ENCODE peak calls at places on chromosomes 6 and 20, in ten cellular contexts. One of them, this sample, is unnamed.

GRCh38 chr6:46949662-46950280 is 28.0 kb upstream of the ADGRF5 start:
- DNase-seq in fibroblast of lung: no peak
- DNase-seq in IMR-90: no peak
- DNase-seq in neuronal stem cell: no peak
- DNase-seq in GM23248: no peak
- DNase-seq in mammary epithelial cell: no peak
- DNase-seq in mesendoderm: no peak
- DNase-seq in HepG2: no peak
- DNase-seq in PC-3: no peak
- DNase-seq in astrocyte: no peak
- DNase-seq in this sample: peak

GRCh38 chr6:79671605-79672266 is 40.6 kb downstream of the SH3BGRL2 start:
- DNase-seq in fibroblast of lung: peak
- DNase-seq in IMR-90: peak
- DNase-seq in neuronal stem cell: no peak
- DNase-seq in GM23248: peak
- DNase-seq in mammary epithelial cell: peak
- DNase-seq in mesendoderm: peak
- DNase-seq in HepG2: peak
- DNase-seq in PC-3: peak
- DNase-seq in astrocyte: peak
- DNase-seq in this sample: peak

GRCh38 chr20:41133709-41134361 is 3.5 kb upstream of the PLCG1 start:
- DNase-seq in fibroblast of lung: no peak
- DNase-seq in IMR-90: peak
- DNase-seq in neuronal stem cell: no peak
- DNase-seq in GM23248: no peak
- DNase-seq in mammary epithelial cell: peak
- DNase-seq in mesendoderm: no peak
- DNase-seq in HepG2: no peak
- DNase-seq in PC-3: no peak
- DNase-seq in astrocyte: no peak
- DNase-seq in this sample: no peak

GRCh38 chr6:148657053-148657452 is 89.8 kb upstream of the UST start:
- DNase-seq in fibroblast of lung: peak
- DNase-seq in IMR-90: peak
- DNase-seq in neuronal stem cell: no peak
- DNase-seq in GM23248: peak
- DNase-seq in mammary epithelial cell: peak
- DNase-seq in mesendoderm: no peak
- DNase-seq in HepG2: no peak
- DNase-seq in PC-3: peak
- DNase-seq in astrocyte: peak
- DNase-seq in this sample: no peak

GRCh38 chr6:25418463-25419052 is 139.4 kb downstream of the CARMIL1 start:
- DNase-seq in fibroblast of lung: peak
- DNase-seq in IMR-90: no peak
- DNase-seq in neuronal stem cell: no peak
- DNase-seq in GM23248: no peak
- DNase-seq in mammary epithelial cell: no peak
- DNase-seq in mesendoderm: no peak
- DNase-seq in HepG2: no peak
- DNase-seq in PC-3: peak
- DNase-seq in astrocyte: peak
- DNase-seq in this sample: no peak

GRCh38 chr6:107064579-107065065 is 36.6 kb downstream of the MTRES1 start:
- DNase-seq in fibroblast of lung: peak
- DNase-seq in IMR-90: peak
- DNase-seq in neuronal stem cell: no peak
- DNase-seq in GM23248: peak
- DNase-seq in mammary epithelial cell: peak
- DNase-seq in mesendoderm: no peak
- DNase-seq in HepG2: peak
- DNase-seq in PC-3: peak
- DNase-seq in astrocyte: peak
- DNase-seq in this sample: no peak

GRCh38 chr20:15842872-15843271 is 730.4 kb downstream of the KIF16B start:
- DNase-seq in fibroblast of lung: no peak
- DNase-seq in IMR-90: no peak
- DNase-seq in neuronal stem cell: no peak
- DNase-seq in GM23248: no peak
- DNase-seq in mammary epithelial cell: peak
- DNase-seq in mesendoderm: peak
- DNase-seq in HepG2: no peak
- DNase-seq in PC-3: peak
- DNase-seq in astrocyte: no peak
- DNase-seq in this sample: no peak

GRCh38 chr6:143673638-143674037 is 4.1 kb upstream of the PHACTR2 start:
- DNase-seq in fibroblast of lung: peak
- DNase-seq in IMR-90: peak
- DNase-seq in neuronal stem cell: peak
- DNase-seq in GM23248: peak
- DNase-seq in mammary epithelial cell: peak
- DNase-seq in mesendoderm: peak
- DNase-seq in HepG2: peak
- DNase-seq in PC-3: peak
- DNase-seq in astrocyte: peak
- DNase-seq in this sample: peak

GRCh38 chr20:33733654-33734576 is 2.1 kb downstream of the ZNF341 start:
- DNase-seq in fibroblast of lung: peak
- DNase-seq in IMR-90: peak
- DNase-seq in neuronal stem cell: no peak
- DNase-seq in GM23248: peak
- DNase-seq in mammary epithelial cell: peak
- DNase-seq in mesendoderm: peak
- DNase-seq in HepG2: peak
- DNase-seq in PC-3: peak
- DNase-seq in astrocyte: peak
- DNase-seq in this sample: no peak

GRCh38 chr6:11194399-11195274 is 37.8 kb downstream of the NEDD9 start:
- DNase-seq in fibroblast of lung: peak
- DNase-seq in IMR-90: peak
- DNase-seq in neuronal stem cell: no peak
- DNase-seq in GM23248: no peak
- DNase-seq in mammary epithelial cell: no peak
- DNase-seq in mesendoderm: peak
- DNase-seq in HepG2: no peak
- DNase-seq in PC-3: no peak
- DNase-seq in astrocyte: peak
- DNase-seq in this sample: no peak

GRCh38 chr20:36491901-36492617 is 49.3 kb upstream of the MYL9 start:
- DNase-seq in fibroblast of lung: peak
- DNase-seq in IMR-90: no peak
- DNase-seq in neuronal stem cell: no peak
- DNase-seq in GM23248: peak
- DNase-seq in mammary epithelial cell: peak
- DNase-seq in mesendoderm: peak
- DNase-seq in HepG2: no peak
- DNase-seq in PC-3: no peak
- DNase-seq in astrocyte: no peak
- DNase-seq in this sample: no peak

GRCh38 chr6:137581019-137581707 is 87.0 kb upstream of the OLIG3 start:
- DNase-seq in fibroblast of lung: no peak
- DNase-seq in IMR-90: no peak
- DNase-seq in neuronal stem cell: no peak
- DNase-seq in GM23248: no peak
- DNase-seq in mammary epithelial cell: no peak
- DNase-seq in mesendoderm: no peak
- DNase-seq in HepG2: no peak
- DNase-seq in PC-3: no peak
- DNase-seq in astrocyte: no peak
- DNase-seq in this sample: no peak

GRCh38 chr20:37179671-37180524 is 550 bp upstream of the MROH8 start:
- DNase-seq in fibroblast of lung: peak
- DNase-seq in IMR-90: peak
- DNase-seq in neuronal stem cell: no peak
- DNase-seq in GM23248: peak
- DNase-seq in mammary epithelial cell: peak
- DNase-seq in mesendoderm: peak
- DNase-seq in HepG2: peak
- DNase-seq in PC-3: peak
- DNase-seq in astrocyte: peak
- DNase-seq in this sample: no peak

GRCh38 chr6:5674141-5674540 is 332.6 kb downstream of the NRN1 start:
- DNase-seq in fibroblast of lung: peak
- DNase-seq in IMR-90: no peak
- DNase-seq in neuronal stem cell: no peak
- DNase-seq in GM23248: no peak
- DNase-seq in mammary epithelial cell: no peak
- DNase-seq in mesendoderm: no peak
- DNase-seq in HepG2: no peak
- DNase-seq in PC-3: no peak
- DNase-seq in astrocyte: no peak
- DNase-seq in this sample: no peak

GRCh38 chr6:16585805-16586204 is 175.5 kb downstream of the ATXN1 start:
- DNase-seq in fibroblast of lung: no peak
- DNase-seq in IMR-90: no peak
- DNase-seq in neuronal stem cell: no peak
- DNase-seq in GM23248: no peak
- DNase-seq in mammary epithelial cell: no peak
- DNase-seq in mesendoderm: no peak
- DNase-seq in HepG2: no peak
- DNase-seq in PC-3: no peak
- DNase-seq in astrocyte: no peak
- DNase-seq in this sample: no peak

GRCh38 chr6:113903666-113904330 is 46.7 kb downstream of the MARCKS start:
- DNase-seq in fibroblast of lung: peak
- DNase-seq in IMR-90: peak
- DNase-seq in neuronal stem cell: no peak
- DNase-seq in GM23248: peak
- DNase-seq in mammary epithelial cell: no peak
- DNase-seq in mesendoderm: peak
- DNase-seq in HepG2: peak
- DNase-seq in PC-3: no peak
- DNase-seq in astrocyte: peak
- DNase-seq in this sample: peak

DNA sequence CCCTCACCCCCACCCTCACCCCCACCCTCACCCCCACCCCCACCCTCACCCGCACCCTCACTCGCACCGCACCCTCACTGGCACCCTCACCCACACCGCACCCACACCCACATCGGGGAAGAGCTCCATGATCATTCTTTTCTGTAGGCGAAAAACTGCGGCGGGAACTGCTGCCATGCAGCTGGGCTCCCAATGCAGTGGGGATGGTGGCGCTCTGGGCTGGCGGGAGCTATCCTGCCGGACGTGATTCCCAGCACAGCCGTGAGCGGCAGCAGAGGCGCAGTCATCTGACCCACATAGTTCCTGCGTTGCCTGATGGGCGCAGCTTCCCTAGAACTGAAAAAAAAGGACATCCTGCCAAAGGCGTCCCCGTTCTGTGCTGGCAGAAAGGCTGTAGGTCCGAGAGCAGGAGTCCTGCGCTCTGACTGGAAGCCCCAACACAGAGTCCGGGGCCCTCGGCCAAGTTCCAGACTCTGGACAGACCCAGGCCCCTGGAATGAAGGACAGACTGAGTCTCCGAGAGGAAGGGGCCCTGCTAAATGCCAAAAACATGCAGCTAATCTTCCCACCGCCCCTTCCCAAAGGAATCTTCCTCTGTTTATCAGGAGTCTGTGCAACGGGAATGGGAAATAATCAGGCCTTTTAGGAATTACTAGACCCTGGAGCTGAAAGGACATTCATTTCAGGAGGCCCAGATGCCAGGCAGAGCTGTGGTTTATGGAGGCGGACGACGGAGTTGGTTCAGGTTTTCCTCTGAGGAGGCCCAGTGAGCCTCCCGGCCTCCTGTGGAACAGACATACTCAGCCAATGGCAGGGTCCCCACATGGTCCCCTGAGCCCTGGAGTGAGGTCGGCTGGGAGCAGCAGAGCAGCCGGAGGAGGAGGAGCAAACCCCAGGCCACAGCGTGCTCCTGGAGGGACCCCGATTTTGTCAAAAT is 14.1 kb upstream of the TCFL5 start:
- DNase-seq in fibroblast of lung: peak
- DNase-seq in IMR-90: peak
- DNase-seq in neuronal stem cell: peak
- DNase-seq in GM23248: peak
- DNase-seq in mammary epithelial cell: peak
- DNase-seq in mesendoderm: peak
- DNase-seq in HepG2: peak
- DNase-seq in PC-3: peak
- DNase-seq in astrocyte: peak
- DNase-seq in this sample: peak
- H3K9ac ChIP-seq in fibroblast of lung: no peak
- H3K9ac ChIP-seq in IMR-90: peak
- H3K9ac ChIP-seq in neuronal stem cell: no peak
- H3K9ac ChIP-seq in GM23248: peak
- H3K9ac ChIP-seq in mammary epithelial cell: no peak
- H3K9ac ChIP-seq in mesendoderm: no peak
- H3K9ac ChIP-seq in HepG2: peak
- H3K9ac ChIP-seq in PC-3: no peak
- H3K9ac ChIP-seq in astrocyte: peak
- H3K9ac ChIP-seq in this sample: no peak

DNA sequence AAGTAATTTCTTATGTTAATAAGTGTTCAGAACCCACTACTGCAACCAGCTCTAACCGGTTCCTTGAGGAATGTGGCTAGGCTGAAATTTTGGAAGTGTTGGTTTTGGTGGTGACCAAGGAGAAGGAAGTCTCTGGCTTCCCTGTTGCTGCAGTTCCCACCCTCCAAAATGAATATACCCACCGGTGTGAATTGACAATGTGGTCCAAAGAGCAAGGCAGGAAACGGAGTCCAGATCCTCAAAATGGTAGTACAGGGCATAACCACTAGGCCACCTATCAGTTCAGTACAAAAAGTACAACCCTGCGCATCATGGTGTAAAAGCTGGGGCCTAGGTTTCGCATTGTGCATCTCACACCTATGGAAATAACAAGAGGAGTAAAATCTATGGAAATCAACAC is 2.8 kb downstream of the ADNP start:
- DNase-seq in fibroblast of lung: no peak
- DNase-seq in IMR-90: no peak
- DNase-seq in neuronal stem cell: no peak
- DNase-seq in GM23248: no peak
- DNase-seq in mammary epithelial cell: no peak
- DNase-seq in mesendoderm: peak
- DNase-seq in HepG2: no peak
- DNase-seq in PC-3: no peak
- DNase-seq in astrocyte: no peak
- DNase-seq in this sample: no peak
- H3K9ac ChIP-seq in fibroblast of lung: no peak
- H3K9ac ChIP-seq in IMR-90: no peak
- H3K9ac ChIP-seq in neuronal stem cell: peak
- H3K9ac ChIP-seq in GM23248: no peak
- H3K9ac ChIP-seq in mammary epithelial cell: no peak
- H3K9ac ChIP-seq in mesendoderm: peak
- H3K9ac ChIP-seq in HepG2: no peak
- H3K9ac ChIP-seq in PC-3: no peak
- H3K9ac ChIP-seq in astrocyte: no peak
- H3K9ac ChIP-seq in this sample: no peak

GRCh38 chr6:105981888-105982358 is 104.2 kb upstream of the PRDM1 start:
- DNase-seq in fibroblast of lung: no peak
- DNase-seq in IMR-90: no peak
- DNase-seq in neuronal stem cell: no peak
- DNase-seq in GM23248: no peak
- DNase-seq in mammary epithelial cell: no peak
- DNase-seq in mesendoderm: no peak
- DNase-seq in HepG2: no peak
- DNase-seq in PC-3: no peak
- DNase-seq in astrocyte: no peak
- DNase-seq in this sample: peak
- H3K9ac ChIP-seq in fibroblast of lung: no peak
- H3K9ac ChIP-seq in IMR-90: no peak
- H3K9ac ChIP-seq in neuronal stem cell: no peak
- H3K9ac ChIP-seq in GM23248: no peak
- H3K9ac ChIP-seq in mammary epithelial cell: no peak
- H3K9ac ChIP-seq in mesendoderm: peak
- H3K9ac ChIP-seq in HepG2: no peak
- H3K9ac ChIP-seq in PC-3: no peak
- H3K9ac ChIP-seq in astrocyte: peak
- H3K9ac ChIP-seq in this sample: no peak

GRCh38 chr20:13231031-13231752 is 10.1 kb downstream of the ISM1 start:
- DNase-seq in fibroblast of lung: peak
- DNase-seq in IMR-90: peak
- DNase-seq in neuronal stem cell: no peak
- DNase-seq in GM23248: peak
- DNase-seq in mammary epithelial cell: peak
- DNase-seq in mesendoderm: peak
- DNase-seq in HepG2: no peak
- DNase-seq in PC-3: peak
- DNase-seq in astrocyte: no peak
- DNase-seq in this sample: no peak
- H3K9ac ChIP-seq in fibroblast of lung: no peak
- H3K9ac ChIP-seq in IMR-90: no peak
- H3K9ac ChIP-seq in neuronal stem cell: no peak
- H3K9ac ChIP-seq in GM23248: no peak
- H3K9ac ChIP-seq in mammary epithelial cell: no peak
- H3K9ac ChIP-seq in mesendoderm: no peak
- H3K9ac ChIP-seq in HepG2: no peak
- H3K9ac ChIP-seq in PC-3: no peak
- H3K9ac ChIP-seq in astrocyte: no peak
- H3K9ac ChIP-seq in this sample: no peak